ENCODE peak calls at places on chromosome 1, in nine cellular contexts. One of them, this sample, is unnamed.

GRCh38 chr1:238408737-238409136 is 518.0 kb upstream of the ZP4 start:
- DNase-seq in SK-N-SH: no peak
- DNase-seq in hepatocyte: no peak
- DNase-seq in PC-3: no peak
- DNase-seq in GM23338: no peak
- DNase-seq in neural progenitor cell: no peak
- DNase-seq in HCT116: no peak
- DNase-seq in OCI-LY7: no peak
- DNase-seq in MM.1S: no peak
- DNase-seq in this sample: no peak

GRCh38 chr1:100340494-100340893 is 11.8 kb upstream of the CDC14A start:
- DNase-seq in SK-N-SH: no peak
- DNase-seq in MM.1S: no peak
- DNase-seq in OCI-LY7: no peak
- DNase-seq in GM23338: no peak
- DNase-seq in neural progenitor cell: no peak
- DNase-seq in hepatocyte: no peak
- DNase-seq in HCT116: no peak
- DNase-seq in PC-3: no peak
- DNase-seq in this sample: no peak

GRCh38 chr1:202671388-202671787 is 38.9 kb downstream of the SYT2 start:
- DNase-seq in GM23338: no peak
- DNase-seq in PC-3: peak; percentile 48
- DNase-seq in MM.1S: no peak
- DNase-seq in hepatocyte: no peak
- DNase-seq in SK-N-SH: no peak
- DNase-seq in HCT116: no peak
- DNase-seq in neural progenitor cell: no peak
- DNase-seq in OCI-LY7: no peak
- DNase-seq in this sample: peak; percentile 17

GRCh38 chr1:191851799-191852595 is 306.3 kb upstream of the RGS18 start:
- DNase-seq in MM.1S: no peak
- DNase-seq in PC-3: peak; percentile 20
- DNase-seq in OCI-LY7: no peak
- DNase-seq in HCT116: no peak
- DNase-seq in neural progenitor cell: no peak
- DNase-seq in GM23338: no peak
- DNase-seq in SK-N-SH: no peak
- DNase-seq in hepatocyte: no peak
- DNase-seq in this sample: no peak

GRCh38 chr1:171762143-171762563 is 19.3 kb upstream of the METTL13 start:
- DNase-seq in neural progenitor cell: no peak
- DNase-seq in SK-N-SH: no peak
- DNase-seq in hepatocyte: no peak
- DNase-seq in PC-3: no peak
- DNase-seq in MM.1S: no peak
- DNase-seq in OCI-LY7: no peak
- DNase-seq in HCT116: no peak
- DNase-seq in GM23338: no peak
- DNase-seq in this sample: no peak

GRCh38 chr1:224880593-224881307 is 48.7 kb upstream of the DNAH14 start:
- DNase-seq in MM.1S: no peak
- DNase-seq in GM23338: peak; percentile 93
- DNase-seq in OCI-LY7: no peak
- DNase-seq in neural progenitor cell: peak; percentile 80
- DNase-seq in SK-N-SH: no peak
- DNase-seq in hepatocyte: peak; percentile 39
- DNase-seq in PC-3: no peak
- DNase-seq in HCT116: no peak
- DNase-seq in this sample: peak; percentile 9

GRCh38 chr1:160971618-160972056 is 17.0 kb upstream of the ITLN2 start:
- DNase-seq in HCT116: no peak
- DNase-seq in OCI-LY7: no peak
- DNase-seq in PC-3: no peak
- DNase-seq in MM.1S: no peak
- DNase-seq in hepatocyte: no peak
- DNase-seq in GM23338: peak; percentile 79
- DNase-seq in neural progenitor cell: peak; percentile 31
- DNase-seq in SK-N-SH: no peak
- DNase-seq in this sample: no peak

GRCh38 chr1:117590273-117590925 is 15.4 kb upstream of the TENT5C start:
- DNase-seq in OCI-LY7: peak; percentile 25
- DNase-seq in HCT116: no peak
- DNase-seq in hepatocyte: no peak
- DNase-seq in PC-3: peak; percentile 6
- DNase-seq in GM23338: peak; percentile 44
- DNase-seq in SK-N-SH: no peak
- DNase-seq in MM.1S: no peak
- DNase-seq in neural progenitor cell: no peak
- DNase-seq in this sample: no peak

DNA sequence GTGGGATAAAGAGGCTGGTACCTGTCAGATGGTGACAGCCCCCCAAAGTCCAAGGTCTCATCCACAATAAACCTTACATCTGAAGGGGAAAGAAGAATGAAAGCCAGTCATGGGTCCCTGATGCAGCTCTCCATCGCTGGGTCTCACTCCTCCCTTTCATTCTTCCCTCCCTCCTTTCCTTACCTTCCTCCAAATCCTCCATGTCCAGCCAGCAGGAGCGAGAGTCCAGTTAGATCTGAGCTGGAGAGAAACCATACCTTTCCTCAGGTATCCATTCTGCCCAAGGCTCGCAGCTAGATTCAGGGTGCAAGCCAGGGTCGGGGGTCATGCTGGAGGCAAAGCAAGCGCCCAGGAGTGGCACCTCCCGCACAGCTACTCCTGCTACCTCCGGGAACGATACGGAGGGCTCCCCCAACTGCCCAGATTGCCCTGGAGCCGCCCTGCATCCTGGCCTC is 421 bp downstream of the PSRC1 start:
- DNase-seq in GM23338: peak; percentile 66
- DNase-seq in PC-3: no peak
- DNase-seq in neural progenitor cell: no peak
- DNase-seq in OCI-LY7: no peak
- DNase-seq in SK-N-SH: no peak
- DNase-seq in MM.1S: no peak
- DNase-seq in HCT116: no peak
- DNase-seq in hepatocyte: no peak
- DNase-seq in this sample: no peak
- H3K4me2 ChIP-seq in GM23338: peak overlapping the region; percentile 99
- H3K4me2 ChIP-seq in PC-3: peak overlapping the region; percentile 89
- H3K4me2 ChIP-seq in neural progenitor cell: peak overlapping the region; percentile 94
- H3K4me2 ChIP-seq in OCI-LY7: peak overlapping the region; percentile 92
- H3K4me2 ChIP-seq in SK-N-SH: peak overlapping the region; percentile 82
- H3K4me2 ChIP-seq in MM.1S: peak overlapping the region; percentile 89
- H3K4me2 ChIP-seq in HCT116: peak overlapping the region; percentile 88
- H3K4me2 ChIP-seq in hepatocyte: peak overlapping the region; percentile 76
- H3K4me2 ChIP-seq in this sample: peak overlapping the region; percentile 95

GRCh38 chr1:85495556-85495955 is 30.6 kb upstream of the DDAH1 start:
- DNase-seq in MM.1S: no peak
- DNase-seq in OCI-LY7: no peak
- DNase-seq in hepatocyte: no peak
- DNase-seq in PC-3: peak; percentile 98
- DNase-seq in SK-N-SH: no peak
- DNase-seq in GM23338: no peak
- DNase-seq in neural progenitor cell: no peak
- DNase-seq in HCT116: peak; percentile 19
- DNase-seq in this sample: peak; percentile 74

GRCh38 chr1:85494957-85495266 is 30.0 kb upstream of the DDAH1 start:
- DNase-seq in neural progenitor cell: peak; percentile 25
- DNase-seq in hepatocyte: peak; percentile 38
- DNase-seq in SK-N-SH: no peak
- DNase-seq in MM.1S: no peak
- DNase-seq in HCT116: peak; percentile 12
- DNase-seq in OCI-LY7: no peak
- DNase-seq in GM23338: peak; percentile 45
- DNase-seq in PC-3: peak; percentile 54
- DNase-seq in this sample: peak; percentile 59

GRCh38 chr1:85494074-85494956 is 29.4 kb upstream of the DDAH1 start:
- DNase-seq in hepatocyte: no peak
- DNase-seq in MM.1S: peak; percentile 46
- DNase-seq in PC-3: no peak
- DNase-seq in GM23338: no peak
- DNase-seq in OCI-LY7: no peak
- DNase-seq in neural progenitor cell: no peak
- DNase-seq in HCT116: no peak
- DNase-seq in SK-N-SH: peak; percentile 39
- DNase-seq in this sample: no peak

GRCh38 chr1:85488126-85488525 is 23.2 kb upstream of the DDAH1 start:
- DNase-seq in neural progenitor cell: no peak
- DNase-seq in GM23338: no peak
- DNase-seq in HCT116: no peak
- DNase-seq in hepatocyte: no peak
- DNase-seq in PC-3: no peak
- DNase-seq in SK-N-SH: no peak
- DNase-seq in MM.1S: no peak
- DNase-seq in OCI-LY7: no peak
- DNase-seq in this sample: no peak

DNA sequence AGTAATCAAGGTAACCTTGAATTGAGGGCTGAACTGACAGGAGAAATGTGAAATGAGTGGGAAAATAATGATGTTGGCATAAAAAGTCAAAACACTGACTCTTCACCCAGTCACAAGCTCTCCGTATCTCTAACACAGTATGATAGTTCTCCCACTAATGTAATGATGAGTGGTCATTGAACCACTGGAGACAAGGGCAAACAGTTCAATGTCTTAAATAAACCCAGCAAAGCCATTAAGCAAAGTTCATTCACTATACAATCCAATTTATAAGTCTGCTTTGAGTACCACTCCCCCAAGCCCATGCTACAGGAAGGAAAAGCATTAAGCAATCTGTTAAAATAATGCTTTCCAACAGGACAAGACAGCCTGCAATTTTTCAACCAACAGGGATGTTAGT is 25.3 kb upstream of the DDAH1 start:
- DNase-seq in neural progenitor cell: no peak
- DNase-seq in OCI-LY7: no peak
- DNase-seq in GM23338: no peak
- DNase-seq in hepatocyte: no peak
- DNase-seq in SK-N-SH: no peak
- DNase-seq in HCT116: no peak
- DNase-seq in PC-3: no peak
- DNase-seq in MM.1S: no peak
- DNase-seq in this sample: no peak
- TF ChIP-seq EZH2phosphoT487 in neural progenitor cell: no peak
- TF ChIP-seq EZH2phosphoT487 in OCI-LY7: no peak
- TF ChIP-seq EZH2phosphoT487 in GM23338: no peak
- TF ChIP-seq EZH2phosphoT487 in hepatocyte: no peak
- TF ChIP-seq EZH2phosphoT487 in SK-N-SH: no peak
- TF ChIP-seq EZH2phosphoT487 in HCT116: no peak
- TF ChIP-seq EZH2phosphoT487 in PC-3: no peak
- TF ChIP-seq EZH2phosphoT487 in MM.1S: no peak
- TF ChIP-seq EZH2phosphoT487 in this sample: no peak

GRCh38 chr1:89939059-89939570 is 55.8 kb upstream of the ZNF326 start:
- DNase-seq in neural progenitor cell: peak; percentile 61
- DNase-seq in OCI-LY7: no peak
- DNase-seq in SK-N-SH: no peak
- DNase-seq in MM.1S: no peak
- DNase-seq in GM23338: no peak
- DNase-seq in hepatocyte: no peak
- DNase-seq in HCT116: no peak
- DNase-seq in PC-3: no peak
- DNase-seq in this sample: no peak

GRCh38 chr1:89942014-89942413 is 52.9 kb upstream of the ZNF326 start:
- DNase-seq in SK-N-SH: no peak
- DNase-seq in neural progenitor cell: no peak
- DNase-seq in MM.1S: no peak
- DNase-seq in GM23338: no peak
- DNase-seq in PC-3: no peak
- DNase-seq in OCI-LY7: no peak
- DNase-seq in HCT116: no peak
- DNase-seq in hepatocyte: no peak
- DNase-seq in this sample: no peak

GRCh38 chr1:89942825-89943658 is 51.9 kb upstream of the ZNF326 start:
- DNase-seq in GM23338: no peak
- DNase-seq in hepatocyte: peak; percentile 26
- DNase-seq in MM.1S: no peak
- DNase-seq in HCT116: no peak
- DNase-seq in PC-3: peak; percentile 71
- DNase-seq in SK-N-SH: peak; percentile 21
- DNase-seq in OCI-LY7: no peak
- DNase-seq in neural progenitor cell: no peak
- DNase-seq in this sample: peak; percentile 78

GRCh38 chr1:89939693-89940438 is 55.0 kb upstream of the ZNF326 start:
- DNase-seq in HCT116: no peak
- DNase-seq in GM23338: peak; percentile 43
- DNase-seq in SK-N-SH: no peak
- DNase-seq in PC-3: no peak
- DNase-seq in OCI-LY7: no peak
- DNase-seq in MM.1S: no peak
- DNase-seq in neural progenitor cell: peak; percentile 47
- DNase-seq in hepatocyte: no peak
- DNase-seq in this sample: no peak

DNA sequence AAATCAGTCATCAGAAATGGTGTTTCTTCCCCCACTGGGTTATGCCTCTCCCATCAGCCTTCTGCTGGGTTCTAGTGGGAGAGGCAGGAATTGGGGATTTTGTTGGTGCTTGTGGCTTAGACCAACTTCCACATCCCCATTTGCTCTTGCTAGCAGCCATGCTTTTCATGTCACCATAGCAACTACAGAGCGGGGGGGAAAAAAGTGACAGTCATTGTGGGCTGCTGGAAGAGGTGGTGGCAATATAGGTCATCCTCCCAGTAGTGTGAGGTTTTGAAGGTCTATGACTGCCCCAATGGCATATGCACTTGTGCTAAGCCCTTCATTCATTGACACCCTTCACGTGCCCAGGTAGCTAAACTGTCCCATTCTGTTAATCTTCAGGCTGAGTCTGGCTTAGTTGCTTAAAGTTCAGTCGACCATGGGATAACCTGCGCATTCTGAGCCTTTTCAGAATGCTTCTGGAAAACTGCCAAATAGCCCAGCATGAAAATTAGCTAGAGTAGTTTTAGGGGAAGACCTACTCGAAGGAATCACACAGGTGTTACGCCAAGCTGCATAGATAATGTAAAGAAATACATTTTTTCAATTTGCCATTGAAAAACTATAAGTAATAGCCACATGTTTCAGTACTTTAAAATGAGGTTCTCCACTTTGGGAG is 53.7 kb upstream of the ZNF326 start:
- DNase-seq in hepatocyte: no peak
- DNase-seq in GM23338: no peak
- DNase-seq in neural progenitor cell: peak; percentile 20
- DNase-seq in PC-3: no peak
- DNase-seq in MM.1S: no peak
- DNase-seq in HCT116: no peak
- DNase-seq in OCI-LY7: peak; percentile 14
- DNase-seq in SK-N-SH: no peak
- DNase-seq in this sample: no peak
- H3K27ac ChIP-seq in hepatocyte: no peak overlapping the region
- H3K27ac ChIP-seq in GM23338: peak overlapping the region; percentile 22
- H3K27ac ChIP-seq in neural progenitor cell: no peak overlapping the region
- H3K27ac ChIP-seq in PC-3: no peak overlapping the region
- H3K27ac ChIP-seq in MM.1S: no peak overlapping the region
- H3K27ac ChIP-seq in HCT116: no peak overlapping the region
- H3K27ac ChIP-seq in OCI-LY7: no peak overlapping the region
- H3K27ac ChIP-seq in SK-N-SH: no peak overlapping the region
- H3K27ac ChIP-seq in this sample: no peak overlapping the region

GRCh38 chr1:183180634-183181056 is 5.4 kb upstream of the LAMC2 start:
- DNase-seq in HCT116: no peak
- DNase-seq in PC-3: peak; percentile 58
- DNase-seq in hepatocyte: peak; percentile 71
- DNase-seq in GM23338: peak; percentile 30
- DNase-seq in OCI-LY7: no peak
- DNase-seq in SK-N-SH: peak; percentile 20
- DNase-seq in MM.1S: no peak
- DNase-seq in neural progenitor cell: no peak
- DNase-seq in this sample: peak; percentile 91

GRCh38 chr1:183178490-183178889 is 7.6 kb upstream of the LAMC2 start:
- DNase-seq in MM.1S: no peak
- DNase-seq in PC-3: no peak
- DNase-seq in OCI-LY7: no peak
- DNase-seq in HCT116: no peak
- DNase-seq in GM23338: no peak
- DNase-seq in hepatocyte: no peak
- DNase-seq in neural progenitor cell: no peak
- DNase-seq in SK-N-SH: no peak
- DNase-seq in this sample: no peak

GRCh38 chr1:183185941-183186490 is at the start of gene LAMC2:
- DNase-seq in SK-N-SH: no peak
- DNase-seq in neural progenitor cell: peak; percentile 75
- DNase-seq in PC-3: peak; percentile 93
- DNase-seq in HCT116: peak; percentile 95
- DNase-seq in GM23338: peak; percentile 93
- DNase-seq in OCI-LY7: no peak
- DNase-seq in MM.1S: no peak
- DNase-seq in hepatocyte: peak; percentile 93
- DNase-seq in this sample: no peak

GRCh38 chr1:183175631-183176030 is 10.4 kb upstream of the LAMC2 start:
- DNase-seq in hepatocyte: no peak
- DNase-seq in SK-N-SH: no peak
- DNase-seq in HCT116: no peak
- DNase-seq in OCI-LY7: no peak
- DNase-seq in MM.1S: no peak
- DNase-seq in neural progenitor cell: no peak
- DNase-seq in GM23338: no peak
- DNase-seq in PC-3: no peak
- DNase-seq in this sample: no peak

GRCh38 chr1:183180213-183180612 is 5.9 kb upstream of the LAMC2 start:
- DNase-seq in HCT116: no peak
- DNase-seq in PC-3: peak; percentile 35
- DNase-seq in SK-N-SH: peak; percentile 54
- DNase-seq in OCI-LY7: no peak
- DNase-seq in hepatocyte: peak; percentile 76
- DNase-seq in GM23338: no peak
- DNase-seq in MM.1S: no peak
- DNase-seq in neural progenitor cell: no peak
- DNase-seq in this sample: peak; percentile 90
- H3K4me2 ChIP-seq in HCT116: peak overlapping the region; percentile 14
- H3K4me2 ChIP-seq in PC-3: peak overlapping the region; percentile 29
- H3K4me2 ChIP-seq in SK-N-SH: peak overlapping the region; percentile 31
- H3K4me2 ChIP-seq in OCI-LY7: no peak overlapping the region
- H3K4me2 ChIP-seq in hepatocyte: peak overlapping the region; percentile 6
- H3K4me2 ChIP-seq in GM23338: no peak overlapping the region
- H3K4me2 ChIP-seq in MM.1S: no peak overlapping the region
- H3K4me2 ChIP-seq in neural progenitor cell: no peak overlapping the region
- H3K4me2 ChIP-seq in this sample: peak overlapping the region; percentile 75

This sample was measured in GM23248.